ENCODE peak calls at places on chromosome 20, in nine cellular contexts. V is stimulated activated CD4-positive, alpha-beta T cell treated with anti-CD3 and anti-CD28 coated beads, Interleukin-12 subunit alpha, Interleukin-12 subunit beta, amount 100 ng/mL, for 48 hours; J is caudate nucleus; D is NCI-H510A treated with DMSO at 0.1 percent for 48 hours; M is coronary artery; A is GM18507; N is HTR-8/SVneo; R is T-cell; S is psoas muscle. G is an unnamed sample.

GRCh38 chr20:45509091-45509490 is 6.3 kb downstream of the SPINT3 start:
- DNase-seq in V (no peak), J (no peak), D (no peak), M (no peak), A (no peak), N (no peak), R (no peak), S (no peak), G (no peak)

GRCh38 chr20:50584687-50585086 is 74.5 kb downstream of the PTPN1 start:
- DNase-seq in V (no peak), J (no peak), D (peak; percentile 52), M (no peak), A (no peak), N (no peak), R (no peak), S (no peak), G (peak; percentile 3)

GRCh38 chr20:37518606-37519507 is 2.2 kb upstream of the NNAT start:
- DNase-seq in V (no peak), J (no peak), D (peak; percentile 46), M (no peak), A (no peak), N (no peak), R (no peak), S (peak; percentile 73), G (peak; percentile 81)

GRCh38 chr20:59752704-59753460 is 148.5 kb downstream of the PHACTR3 start:
- DNase-seq in V (no peak), J (no peak), D (no peak), M (no peak), A (no peak), N (no peak), R (no peak), S (no peak), G (peak; percentile 69)

GRCh38 chr20:47336013-47336754 is 20.3 kb downstream of the ZMYND8 start:
- DNase-seq in V (no peak), J (peak; percentile 53), D (no peak), M (peak; percentile 87), A (no peak), N (no peak), R (no peak), S (peak; percentile 81), G (peak; percentile 44)

GRCh38 chr20:62921119-62921687 is 5.1 kb downstream of the DIDO1 start:
- DNase-seq in V (peak; percentile 60), J (no peak), D (peak; percentile 58), M (no peak), A (no peak), N (peak; percentile 83), R (peak; percentile 45), S (peak; percentile 73), G (no peak)

GRCh38 chr20:44730441-44730840 is 15.2 kb upstream of the KCNK15 start:
- DNase-seq in V (no peak), J (no peak), D (no peak), M (no peak), A (no peak), N (peak; percentile 75), R (no peak), S (no peak), G (no peak)

GRCh38 chr20:50911030-50911429 is 20.2 kb downstream of the ADNP start:
- DNase-seq in V (no peak), J (no peak), D (no peak), M (no peak), A (no peak), N (no peak), R (no peak), S (no peak), G (no peak)

GRCh38 chr20:57326667-57327455 is 2.7 kb upstream of the SPO11 start:
- DNase-seq in V (no peak), J (no peak), D (no peak), M (no peak), A (no peak), N (no peak), R (no peak), S (no peak), G (no peak)

GRCh38 chr20:46062151-46062550 is 27.6 kb downstream of the NCOA5 start:
- DNase-seq in V (no peak), J (no peak), D (no peak), M (no peak), A (no peak), N (no peak), R (no peak), S (no peak), G (no peak)